ENCODE peak calls at places on chromosomes 11 and 22, in eight cellular contexts. H, W, O, B, N, U, P and S are unnamed samples.

GRCh38 chr11:117205211-117205818 is 6.1 kb downstream of the TAGLN start:
- DNase-seq in W (no peak), O (no peak), B (no peak), H (no peak), P (no peak), N (no peak), U (no peak), S (no peak)

GRCh38 chr11:120389693-120390584 is 53.7 kb downstream of the ARHGEF12 start:
- DNase-seq in O (no peak), P (no peak), U (no peak), N (no peak), W (no peak), B (no peak), H (no peak), S (peak; percentile 78)

GRCh38 chr11:111736191-111736590 is 30.0 kb downstream of the PPP2R1B start:
- DNase-seq in O (no peak), H (no peak), W (no peak), N (no peak), B (no peak), P (no peak), U (no peak), S (no peak)

GRCh38 chr11:27088353-27088752 is 47.7 kb downstream of the BBOX1 start:
- DNase-seq in U (no peak), P (no peak), O (no peak), N (no peak), H (no peak), B (no peak), W (peak; percentile 26), S (no peak)

GRCh38 chr11:94602430-94603372 is 35.5 kb downstream of the PIWIL4 start:
- DNase-seq in H (peak; percentile 37), N (no peak), B (peak; percentile 77), O (no peak), P (no peak), W (peak; percentile 38), U (peak; percentile 47), S (peak; percentile 97)

GRCh38 chr11:65205602-65205967 is 23.9 kb downstream of the CAPN1 start:
- DNase-seq in N (peak; percentile 58), W (no peak), H (no peak), U (no peak), B (no peak), O (no peak), P (no peak), S (no peak)

GRCh38 chr22:29082826-29083545 is 10.2 kb downstream of the KREMEN1 start:
- DNase-seq in H (no peak), N (no peak), B (no peak), P (no peak), O (no peak), U (no peak), W (no peak), S (no peak)

GRCh38 chr11:26632691-26633159 is 60.7 kb upstream of the MUC15 start:
- DNase-seq in B (no peak), O (no peak), W (no peak), P (no peak), H (no peak), N (no peak), U (no peak), S (no peak)

GRCh38 chr11:359181-359714 is 10.1 kb upstream of the B4GALNT4 start:
- DNase-seq in P (peak; percentile 56), U (no peak), B (no peak), O (no peak), W (no peak), H (no peak), N (peak; percentile 73), S (no peak)

GRCh38 chr22:44535362-44536095 is 37.5 kb upstream of the RTL6 start:
- DNase-seq in N (peak; percentile 68), H (no peak), U (no peak), P (no peak), B (no peak), W (no peak), O (no peak), S (no peak)

GRCh38 chr11:17544181-17544622 is at the start of gene USH1C:
- DNase-seq in N (peak; percentile 81), W (no peak), U (no peak), O (peak; percentile 95), H (peak; percentile 40), P (no peak), B (peak; percentile 84), S (peak; percentile 88)

GRCh38 chr22:23834830-23835772 is 3.7 kb downstream of the DERL3 start:
- DNase-seq in B (no peak), P (no peak), N (peak; percentile 81), U (no peak), W (no peak), O (no peak), H (no peak), S (no peak)

GRCh38 chr22:41286639-41287091 is 678 bp upstream of the RANGAP1 start:
- DNase-seq in W (no peak), N (no peak), B (peak; percentile 35), O (no peak), H (peak; percentile 55), P (peak; percentile 66), U (no peak), S (no peak)

GRCh38 chr11:76576166-76576565 is 94.4 kb downstream of the LRRC32 start:
- DNase-seq in N (no peak), W (no peak), B (no peak), P (no peak), U (no peak), H (no peak), O (no peak), S (no peak)

GRCh38 chr11:121086866-121087265 is 14.2 kb upstream of the TECTA start:
- DNase-seq in N (no peak), P (no peak), O (no peak), B (no peak), U (peak; percentile 1), H (no peak), W (no peak), S (no peak)

GRCh38 chr22:37371491-37371890 is 55.8 kb downstream of the ELFN2 start:
- DNase-seq in W (peak; percentile 65), P (no peak), B (no peak), O (no peak), N (no peak), U (no peak), H (no peak), S (no peak)